ENCODE peak calls at places on chromosomes 11 and 22, in four cellular contexts. D is HCT116, V is cardiac fibroblast, Q is psoas muscle. R is an unnamed sample.

GRCh38 chr11:88813233-88813915 is 252.4 kb downstream of the GRM5 start:
- DNase-seq in Q (no peak), V (no peak), D (no peak), R (no peak)

GRCh38 chr11:73939096-73939495 is 11.7 kb upstream of the DNAJB13 start:
- DNase-seq in D (no peak), V (peak; percentile 20), Q (no peak), R (no peak)

GRCh38 chr11:44658451-44658850 is 68.3 kb upstream of the TSPAN18 start:
- DNase-seq in Q (no peak), V (peak; percentile 36), D (no peak), R (peak; percentile 30)

GRCh38 chr11:32302826-32303225 is 132.5 kb downstream of the WT1 start:
- DNase-seq in D (no peak), V (no peak), Q (no peak), R (no peak)

GRCh38 chr11:1760351-1761109 is 3.2 kb downstream of the CTSD start:
- DNase-seq in Q (peak; percentile 91), V (peak; percentile 81), D (no peak), R (no peak)

GRCh38 chr11:61827573-61828378 is at the start of gene FADS2:
- DNase-seq in Q (peak; percentile 90), D (no peak), V (peak; percentile 98), R (peak; percentile 93)

GRCh38 chr11:28879869-28880268 is 771.7 kb downstream of the METTL15 start:
- DNase-seq in D (no peak), V (no peak), Q (no peak), R (no peak)

GRCh38 chr11:64879226-64879900 is 942 bp upstream of the EHD1 start:
- DNase-seq in Q (peak; percentile 52), D (no peak), V (no peak), R (no peak)

GRCh38 chr11:131356201-131356600 is 14.2 kb upstream of the NTM start:
- DNase-seq in Q (no peak), V (no peak), D (no peak), R (no peak)

GRCh38 chr22:21760640-21761039 is 25.0 kb upstream of the YPEL1 start:
- DNase-seq in D (no peak), Q (no peak), V (peak; percentile 42), R (no peak)

GRCh38 chr22:49011379-49011768 is 816.3 kb downstream of the BRD1 start:
- DNase-seq in Q (no peak), D (no peak), V (no peak), R (no peak)

GRCh38 chr11:11408436-11409221 is 55.6 kb upstream of the CSNK2A3 start:
- DNase-seq in Q (no peak), V (no peak), D (no peak), R (no peak)

GRCh38 chr22:21098099-21098671 is 52.4 kb downstream of the LRRC74B start:
- DNase-seq in Q (no peak), D (peak; percentile 35), V (peak; percentile 9), R (no peak)

GRCh38 chr11:14520902-14521151 is 641 bp upstream of the PSMA1 start:
- DNase-seq in D (no peak), V (no peak), Q (no peak), R (no peak)

GRCh38 chr11:14522245-14522644 is 2.1 kb upstream of the PSMA1 start:
- DNase-seq in V (no peak), Q (no peak), D (no peak), R (no peak)

GRCh38 chr11:14518820-14519219 is 1.4 kb downstream of the PSMA1 start:
- DNase-seq in D (no peak), V (no peak), Q (no peak), R (no peak)

GRCh38 chr11:14519692-14520085 is 497 bp downstream of the PSMA1 start:
- DNase-seq in V (peak; percentile 57), D (no peak), Q (no peak), R (no peak)

GRCh38 chr11:14520086-14520901 is at the start of gene PSMA1:
- DNase-seq in V (peak; percentile 97), D (peak; percentile 89), Q (peak; percentile 94), R (peak; percentile 92)
- TF ChIP-seq CTCF in V (no peak), D (no peak), Q (peak; percentile 58), R (peak; percentile 35)

GRCh38 chr22:34975721-34976120 is 90.2 kb upstream of the ISX start:
- DNase-seq in Q (no peak), D (no peak), V (no peak), R (no peak)
- TF ChIP-seq CTCF in Q (no peak), D (peak; percentile 42), V (no peak), R (no peak)

GRCh38 chr11:77073328-77074001 is 6.7 kb downstream of the CAPN5 start:
- DNase-seq in V (peak; percentile 97), D (peak; percentile 36), Q (peak; percentile 88), R (no peak)
- TF ChIP-seq CTCF in V (peak; percentile 80), D (peak; percentile 29), Q (peak; percentile 13), R (no peak)

DNA sequence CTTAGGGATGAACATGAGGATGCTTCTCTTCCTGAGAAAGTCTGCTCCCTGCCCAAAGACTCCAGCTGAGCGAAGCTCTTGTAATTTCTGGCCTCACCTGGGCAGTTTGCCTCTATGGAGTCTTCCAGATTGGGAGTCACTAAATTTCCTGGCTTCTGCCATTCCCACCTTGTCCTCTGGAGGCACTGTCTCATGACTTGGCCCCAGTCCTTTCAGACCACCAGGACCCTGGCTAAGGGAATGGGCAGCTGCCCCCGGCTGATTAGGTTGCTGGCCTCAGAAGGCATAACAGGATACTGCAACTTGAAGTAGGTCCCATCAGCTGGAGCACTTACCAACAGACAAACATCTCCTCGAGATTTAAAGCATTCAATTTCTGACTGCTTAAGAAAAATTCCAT is 128.1 kb upstream of the SPON1 start:
- DNase-seq in Q (no peak), D (no peak), V (no peak), R (peak; percentile 58)
- TF ChIP-seq CTCF in Q (no peak), D (peak; percentile 76), V (peak; percentile 26), R (peak; percentile 72)

R was measured in endothelial cell.